ENCODE peak calls at places on chromosomes 2 and 18, in eight cellular contexts. D, S, K, C, Z, P, W and G are unnamed samples.

GRCh38 chr2:7621018-7621814 is 704.0 kb downstream of the RNF144A start:
- DNase-seq in D (no peak), S (no peak), K (peak; percentile 2), C (no peak), Z (no peak), P (no peak), W (no peak), G (no peak)

GRCh38 chr18:22399949-22400348 is 17.8 kb downstream of the CTAGE1 start:
- DNase-seq in D (peak; percentile 47), S (no peak), K (no peak), C (no peak), Z (peak; percentile 69), P (no peak), W (no peak), G (no peak)

GRCh38 chr2:175832886-175833285 is 169.2 kb downstream of the LNPK start:
- DNase-seq in D (no peak), S (no peak), K (peak; percentile 77), C (no peak), Z (no peak), P (no peak), W (no peak), G (no peak)

GRCh38 chr2:95267458-95268207 is 6.6 kb upstream of the PROM2 start:
- DNase-seq in D (no peak), S (no peak), K (no peak), C (no peak), Z (no peak), P (no peak), W (peak; percentile 5), G (no peak)

GRCh38 chr2:228065686-228066085 is 115.8 kb downstream of the SPHKAP start:
- DNase-seq in D (no peak), S (no peak), K (no peak), C (no peak), Z (no peak), P (no peak), W (no peak), G (no peak)

GRCh38 chr18:79392226-79392625 is 3.5 kb upstream of the NFATC1 start:
- DNase-seq in D (no peak), S (no peak), K (no peak), C (no peak), Z (no peak), P (no peak), W (no peak), G (no peak)

GRCh38 chr2:29448238-29448637 is 333.0 kb downstream of the CLIP4 start:
- DNase-seq in D (no peak), S (no peak), K (no peak), C (no peak), Z (no peak), P (no peak), W (no peak), G (no peak)

GRCh38 chr2:74821177-74822124 is 12.5 kb upstream of the HK2 start:
- DNase-seq in D (peak; percentile 11), S (no peak), K (no peak), C (no peak), Z (no peak), P (no peak), W (peak; percentile 34), G (no peak)

GRCh38 chr2:239724194-239724849 is 300.8 kb downstream of the NDUFA10 start:
- DNase-seq in D (no peak), S (peak; percentile 41), K (no peak), C (no peak), Z (no peak), P (no peak), W (no peak), G (no peak)

GRCh38 chr2:169714699-169715098 is 18.9 kb upstream of the KLHL23 start:
- DNase-seq in D (no peak), S (no peak), K (no peak), C (no peak), Z (no peak), P (no peak), W (no peak), G (no peak)

GRCh38 chr18:8097942-8098341 is 511.3 kb upstream of the RAB12 start:
- DNase-seq in D (no peak), S (no peak), K (no peak), C (no peak), Z (no peak), P (no peak), W (no peak), G (no peak)

GRCh38 chr18:51151568-51152511 is 45.6 kb downstream of the MEX3C start:
- DNase-seq in D (no peak), S (no peak), K (no peak), C (no peak), Z (no peak), P (no peak), W (no peak), G (no peak)

GRCh38 chr2:161913865-161914264 is 160.2 kb downstream of the DPP4 start:
- DNase-seq in D (peak; percentile 75), S (no peak), K (peak; percentile 42), C (peak; percentile 9), Z (peak; percentile 75), P (no peak), W (peak; percentile 20), G (peak; percentile 5)

GRCh38 chr18:70423988-70424387 is 135.1 kb downstream of the SOCS6 start:
- DNase-seq in D (no peak), S (no peak), K (peak; percentile 77), C (no peak), Z (no peak), P (no peak), W (peak; percentile 76), G (peak; percentile 46)

DNA sequence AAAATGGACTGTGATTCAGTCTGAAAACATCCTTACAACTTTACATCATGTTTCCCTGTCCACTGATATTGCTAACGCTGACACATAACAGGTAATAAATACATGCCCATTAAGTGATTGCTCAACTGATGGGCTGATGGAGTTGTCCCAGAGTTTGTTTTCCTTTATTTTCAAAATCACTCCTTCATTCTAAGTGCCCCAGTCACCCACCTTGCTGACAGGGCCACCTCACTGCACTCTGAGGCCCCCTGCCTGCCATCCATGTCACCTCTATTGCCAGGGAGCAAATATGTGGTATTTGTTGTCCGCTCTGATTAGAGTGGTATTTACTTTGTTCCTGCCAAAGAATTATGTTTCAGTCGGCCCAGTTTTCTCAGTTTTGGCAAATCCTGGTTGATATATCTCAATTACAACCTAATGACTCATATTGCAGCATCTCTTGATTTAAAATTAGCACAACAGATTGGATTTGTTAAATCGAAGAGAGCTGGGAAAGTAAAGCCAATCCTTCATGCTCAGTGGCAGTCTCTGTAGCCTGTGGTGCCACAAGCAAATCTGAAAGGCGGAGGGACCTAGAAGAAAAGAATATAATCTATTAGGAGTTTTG is 105.1 kb downstream of the RDH14 start:
- DNase-seq in D (peak; percentile 77), S (peak; percentile 59), K (peak; percentile 91), C (peak; percentile 65), Z (no peak), P (no peak), W (peak; percentile 96), G (no peak)
- TF ChIP-seq CTCF in D (peak; percentile 59), S (peak; percentile 32), K (peak; percentile 51), C (peak; percentile 45), Z (no peak), P (peak; percentile 20), W (peak; percentile 41), G (peak; percentile 49)

GRCh38 chr2:98026927-98027522 is 31.3 kb upstream of the TMEM131 start:
- DNase-seq in D (no peak), S (no peak), K (no peak), C (no peak), Z (no peak), P (no peak), W (no peak), G (no peak)

GRCh38 chr2:98025481-98026037 is 29.8 kb upstream of the TMEM131 start:
- DNase-seq in D (no peak), S (no peak), K (no peak), C (no peak), Z (no peak), P (no peak), W (no peak), G (no peak)

GRCh38 chr2:98027535-98027934 is 31.8 kb upstream of the TMEM131 start:
- DNase-seq in D (no peak), S (no peak), K (no peak), C (no peak), Z (no peak), P (no peak), W (no peak), G (no peak)

GRCh38 chr2:98027955-98028593 is 32.3 kb upstream of the TMEM131 start:
- DNase-seq in D (peak; percentile 85), S (no peak), K (peak; percentile 61), C (no peak), Z (no peak), P (no peak), W (peak; percentile 87), G (peak; percentile 29)

GRCh38 chr2:98026292-98026691 is 30.5 kb upstream of the TMEM131 start:
- DNase-seq in D (no peak), S (no peak), K (peak; percentile 3), C (no peak), Z (no peak), P (no peak), W (peak; percentile 45), G (no peak)
- H3K4me3 ChIP-seq in D (no peak overlapping the region), S (peak overlapping the region; percentile 45), K (no peak overlapping the region), C (no peak overlapping the region), Z (no peak overlapping the region), P (no peak overlapping the region), W (peak overlapping the region; percentile 18), G (no peak overlapping the region)

DNA sequence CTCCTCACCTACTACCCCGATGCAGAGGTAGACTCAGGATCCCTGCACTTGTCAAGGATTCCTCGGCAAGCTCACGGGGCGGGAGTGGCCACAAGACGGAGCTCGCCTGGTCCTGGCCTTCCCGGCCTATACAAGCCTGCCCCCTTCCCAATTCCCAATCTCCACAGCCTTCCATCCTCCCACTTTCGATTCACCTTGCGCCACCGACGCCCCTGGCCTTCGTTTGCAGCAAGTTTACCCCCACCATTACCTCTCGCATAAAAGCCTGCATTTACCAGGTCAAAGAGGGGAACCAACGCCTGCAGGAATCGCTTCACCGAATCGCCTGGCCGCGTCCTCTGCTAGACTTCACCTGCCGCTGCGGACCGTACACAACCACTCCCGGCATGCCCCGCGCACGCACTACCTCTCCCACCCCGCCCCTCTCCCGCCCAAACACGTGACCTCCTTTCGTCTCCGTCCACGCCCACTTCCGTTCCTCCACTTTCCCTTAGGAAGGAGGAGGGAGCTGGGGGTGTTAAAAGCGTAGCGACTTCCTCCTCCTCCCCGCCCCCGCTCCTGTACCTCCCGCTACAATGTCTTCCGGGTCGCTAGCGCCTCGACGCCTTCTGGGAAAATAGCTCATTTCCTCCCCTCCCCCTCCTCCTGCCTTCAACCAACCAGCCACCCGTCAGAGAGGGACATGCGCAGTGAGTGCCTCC is at the start of gene ORC4:
- DNase-seq in D (peak; percentile 99), S (peak; percentile 98), K (peak; percentile 99), C (peak; percentile 97), Z (peak; percentile 100), P (peak; percentile 83), W (peak; percentile 99), G (peak; percentile 97)
- TF ChIP-seq CTCF in D (peak; percentile 37), S (peak; percentile 22), K (peak; percentile 47), C (peak; percentile 64), Z (peak; percentile 65), P (peak; percentile 56), W (peak; percentile 53), G (peak; percentile 53)

DNA sequence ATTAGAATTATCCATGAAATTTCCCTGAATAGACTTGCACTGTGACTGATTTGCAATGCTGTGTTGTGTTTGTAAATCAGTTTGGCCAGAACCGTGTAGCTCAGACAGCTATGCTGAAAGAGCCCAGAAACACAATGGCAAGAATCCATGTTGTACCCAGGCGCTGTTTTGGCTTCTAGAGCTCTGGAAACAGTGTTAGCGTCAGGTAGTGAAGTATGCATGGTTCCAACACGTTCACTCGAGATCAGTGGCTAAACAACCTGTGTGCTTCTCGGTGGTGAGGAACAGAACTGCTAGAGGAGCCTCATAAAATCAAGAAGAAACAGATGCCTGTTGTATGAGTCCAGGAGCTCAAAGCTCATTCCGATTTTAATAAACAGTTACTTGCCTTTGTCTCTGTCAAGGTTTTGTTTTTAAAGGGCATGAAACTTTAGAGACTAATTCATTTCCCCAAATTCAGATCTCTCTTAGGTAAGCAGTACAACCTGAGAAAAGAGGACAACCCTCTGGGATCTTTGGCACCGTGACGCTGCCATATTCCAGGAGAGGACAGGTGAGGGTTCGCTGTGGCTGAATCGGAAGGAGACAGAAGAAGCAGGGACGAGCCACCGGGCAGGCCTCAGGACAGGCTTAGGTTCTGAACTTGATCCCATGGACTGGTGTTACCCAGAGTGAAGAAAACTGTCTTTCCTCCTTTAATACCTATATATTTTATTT is 43.6 kb downstream of the GORASP2 start:
- DNase-seq in D (no peak), S (no peak), K (no peak), C (no peak), Z (no peak), P (no peak), W (peak; percentile 16), G (no peak)
- H3K4me3 ChIP-seq in D (no peak overlapping the region), S (peak overlapping the region; percentile 91), K (no peak overlapping the region), C (no peak overlapping the region), Z (no peak overlapping the region), P (peak overlapping the region; percentile 58), W (no peak overlapping the region), G (no peak overlapping the region)